ENCODE peak calls at places on chromosomes 11 and 22, in six cellular contexts. I is vagina, C is fibroblast of the aortic adventitia, W is NCI-H146, G is GM23338, B is pancreas. Z is an unnamed sample.

GRCh38 chr11:13837286-13837685 is 125.2 kb upstream of the SPON1 start:
- DNase-seq in G (no peak), I (no peak), W (no peak), B (no peak), C (peak; percentile 26), Z (no peak)

GRCh38 chr11:45777127-45777969 is 27.6 kb upstream of the SLC35C1 start:
- DNase-seq in G (no peak), B (no peak), C (peak; percentile 70), I (no peak), W (no peak), Z (peak; percentile 88)

GRCh38 chr22:47736166-47737034 is 974.0 kb downstream of the TBC1D22A start:
- DNase-seq in B (no peak), I (no peak), G (no peak), W (no peak), C (no peak), Z (no peak)

GRCh38 chr22:49281467-49282340 is 546.0 kb downstream of the BRD1 start:
- DNase-seq in B (no peak), I (no peak), C (no peak), W (no peak), G (no peak), Z (no peak)

GRCh38 chr11:116472661-116473060 is 300.1 kb downstream of the BUD13 start:
- DNase-seq in C (peak; percentile 15), B (no peak), G (no peak), W (no peak), I (no peak), Z (peak; percentile 1)

GRCh38 chr11:116502641-116503061 is 270.1 kb downstream of the BUD13 start:
- DNase-seq in C (no peak), I (peak; percentile 43), W (no peak), G (no peak), B (no peak), Z (no peak)

GRCh38 chr11:57644748-57645715 is 4.7 kb downstream of the YPEL4 start:
- DNase-seq in W (peak; percentile 71), G (peak; percentile 97), C (peak; percentile 74), I (no peak), B (peak; percentile 73), Z (peak; percentile 84)

GRCh38 chr11:68214173-68215086 is 1.3 kb upstream of the KMT5B start:
- DNase-seq in W (peak; percentile 33), G (peak; percentile 46), B (peak; percentile 40), I (no peak), C (no peak), Z (peak; percentile 14)

GRCh38 chr22:37549704-37550059 is 10.6 kb upstream of the CDC42EP1 start:
- DNase-seq in W (no peak), I (no peak), C (peak; percentile 73), G (no peak), B (peak; percentile 89), Z (peak; percentile 57)

GRCh38 chr22:50673231-50674126 is 856 bp downstream of the SHANK3 start:
- DNase-seq in I (no peak), G (peak; percentile 69), W (no peak), B (no peak), C (no peak), Z (no peak)

GRCh38 chr11:11318479-11318878 is 34.6 kb downstream of the CSNK2A3 start:
- DNase-seq in W (no peak), B (no peak), G (no peak), C (no peak), I (no peak), Z (no peak)

GRCh38 chr11:125211191-125211953 is 46.8 kb downstream of the PKNOX2 start:
- DNase-seq in C (peak; percentile 40), B (no peak), I (no peak), W (no peak), G (peak; percentile 23), Z (no peak)

GRCh38 chr22:38067771-38068360 is 10.7 kb downstream of the PICK1 start:
- DNase-seq in I (no peak), B (no peak), W (no peak), G (no peak), C (no peak), Z (no peak)

GRCh38 chr11:123798513-123799252 is 7.5 kb downstream of the OR6M1 start:
- DNase-seq in W (no peak), B (peak; percentile 40), G (no peak), C (no peak), I (no peak), Z (no peak)

Z was measured in choroid plexus epithelial cell.